ENCODE peak calls at places on chromosomes 13 and 19, in seven cellular contexts. B is caudate nucleus, W is thoracic aorta, T is NCI-H524, R is T1000, I is left ventricle myocardium superior, V is cortex of kidney. M is an unnamed sample.

GRCh38 chr13:27014406-27015359 is 156.9 kb downstream of the USP12 start:
- DNase-seq in R (no peak), W (no peak), I (no peak), B (no peak), T (peak; percentile 49), V (no peak), M (no peak)

GRCh38 chr13:21986602-21987001 is 315.7 kb downstream of the FGF9 start:
- DNase-seq in T (no peak), I (peak; percentile 79), B (no peak), W (no peak), V (no peak), R (no peak), M (no peak)

GRCh38 chr19:45117666-45118065 is 24.7 kb downstream of the PPP1R37 start:
- DNase-seq in T (no peak), I (no peak), B (no peak), R (no peak), W (no peak), V (no peak), M (no peak)

GRCh38 chr19:10517760-10518443 is 655 bp upstream of the S1PR5 start:
- DNase-seq in I (no peak), T (peak; percentile 34), B (peak; percentile 49), R (no peak), V (no peak), W (no peak), M (peak; percentile 70)

GRCh38 chr19:8361921-8362793 is 1.8 kb upstream of the ANGPTL4 start:
- DNase-seq in W (peak; percentile 94), I (peak; percentile 96), B (peak; percentile 50), R (peak; percentile 89), V (no peak), T (peak; percentile 90), M (peak; percentile 80)

GRCh38 chr13:105202384-105202783 is 1333.1 kb downstream of the EFNB2 start:
- DNase-seq in B (no peak), V (no peak), R (no peak), T (peak; percentile 57), I (no peak), W (no peak), M (peak; percentile 81)

GRCh38 chr19:18469245-18470107 is 31.5 kb upstream of the ISYNA1 start:
- DNase-seq in B (peak; percentile 33), W (no peak), R (peak; percentile 27), V (no peak), T (peak; percentile 73), I (peak; percentile 84), M (no peak)

GRCh38 chr13:52849727-52850395 is 1.4 kb upstream of the PCDH8 start:
- DNase-seq in W (no peak), T (peak; percentile 67), R (no peak), I (no peak), V (no peak), B (no peak), M (no peak)

GRCh38 chr19:17933414-17934129 is 757 bp downstream of the CCDC124 start:
- DNase-seq in R (no peak), B (no peak), V (no peak), W (no peak), I (no peak), T (no peak), M (no peak)

GRCh38 chr19:22882797-22883196 is 50.7 kb downstream of the ZNF723 start:
- DNase-seq in B (no peak), R (no peak), W (no peak), T (peak; percentile 40), I (no peak), V (no peak), M (peak; percentile 21)

M was measured in putamen.